ENCODE peak calls at places on chromosomes 4 and X, in four cellular contexts. One of them, this sample, is unnamed.

GRCh38 chrX:47723689-47724088 is 64.7 kb upstream of the UXT start:
- DNase-seq in astrocyte: no peak
- DNase-seq in HCT116: no peak
- DNase-seq in breast epithelium: no peak
- DNase-seq in this sample: no peak

GRCh38 chrX:40543661-40544328 is 37.0 kb upstream of the ATP6AP2 start:
- DNase-seq in astrocyte: peak; percentile 39
- DNase-seq in HCT116: peak; percentile 33
- DNase-seq in breast epithelium: no peak
- DNase-seq in this sample: peak; percentile 14

GRCh38 chrX:21838937-21839333 is 482 bp upstream of the MBTPS2 start:
- DNase-seq in astrocyte: peak; percentile 6
- DNase-seq in HCT116: no peak
- DNase-seq in breast epithelium: no peak
- DNase-seq in this sample: no peak

GRCh38 chr4:20194079-20195013 is 57.4 kb upstream of the SLIT2 start:
- DNase-seq in astrocyte: peak; percentile 87
- DNase-seq in HCT116: no peak
- DNase-seq in breast epithelium: no peak
- DNase-seq in this sample: peak; percentile 75

GRCh38 chrX:7132335-7133035 is 15.0 kb upstream of the STS start:
- DNase-seq in astrocyte: peak; percentile 73
- DNase-seq in HCT116: peak; percentile 56
- DNase-seq in breast epithelium: peak; percentile 59
- DNase-seq in this sample: peak; percentile 74

GRCh38 chr4:8912506-8912905 is 40.9 kb upstream of the HMX1 start:
- DNase-seq in astrocyte: no peak
- DNase-seq in HCT116: no peak
- DNase-seq in breast epithelium: peak; percentile 35
- DNase-seq in this sample: no peak

GRCh38 chrX:136768469-136769084 is 12.2 kb downstream of the ARHGEF6 start:
- DNase-seq in astrocyte: peak; percentile 91
- DNase-seq in HCT116: peak; percentile 57
- DNase-seq in breast epithelium: no peak
- DNase-seq in this sample: no peak

GRCh38 chrX:129472116-129472515 is 51.2 kb downstream of the SMARCA1 start:
- DNase-seq in astrocyte: peak; percentile 5
- DNase-seq in HCT116: no peak
- DNase-seq in breast epithelium: no peak
- DNase-seq in this sample: peak; percentile 29

GRCh38 chr4:184409911-184410692 is 64.2 kb downstream of the IRF2 start:
- DNase-seq in astrocyte: no peak
- DNase-seq in HCT116: no peak
- DNase-seq in breast epithelium: no peak
- DNase-seq in this sample: no peak

GRCh38 chr4:23697001-23697528 is 192.8 kb downstream of the PPARGC1A start:
- DNase-seq in astrocyte: no peak
- DNase-seq in HCT116: no peak
- DNase-seq in breast epithelium: no peak
- DNase-seq in this sample: no peak

GRCh38 chrX:154519389-154519788 is 3.4 kb upstream of the FAM3A start:
- DNase-seq in astrocyte: no peak
- DNase-seq in HCT116: no peak
- DNase-seq in breast epithelium: no peak
- DNase-seq in this sample: no peak

GRCh38 chr4:168682898-168683500 is 186.1 kb downstream of the PALLD start:
- DNase-seq in astrocyte: no peak
- DNase-seq in HCT116: no peak
- DNase-seq in breast epithelium: no peak
- DNase-seq in this sample: no peak

GRCh38 chr4:68927165-68927564 is 24.4 kb downstream of the UGT2A3 start:
- DNase-seq in astrocyte: no peak
- DNase-seq in HCT116: no peak
- DNase-seq in breast epithelium: no peak
- DNase-seq in this sample: peak; percentile 20

GRCh38 chr4:88458091-88458740 is 1.3 kb downstream of the HERC5 start:
- DNase-seq in astrocyte: no peak
- DNase-seq in HCT116: no peak
- DNase-seq in breast epithelium: no peak
- DNase-seq in this sample: no peak

GRCh38 chr4:1604706-1605205 is 79.4 kb downstream of the FAM53A start:
- DNase-seq in astrocyte: no peak
- DNase-seq in HCT116: no peak
- DNase-seq in breast epithelium: no peak
- DNase-seq in this sample: no peak

GRCh38 chr4:75497133-75497532 is 17.1 kb downstream of the RCHY1 start:
- DNase-seq in astrocyte: peak; percentile 14
- DNase-seq in HCT116: no peak
- DNase-seq in breast epithelium: no peak
- DNase-seq in this sample: peak; percentile 38

GRCh38 chrX:54640721-54641120 is 110.7 kb downstream of the GNL3L start:
- DNase-seq in astrocyte: no peak
- DNase-seq in HCT116: no peak
- DNase-seq in breast epithelium: peak; percentile 53
- DNase-seq in this sample: no peak

GRCh38 chr4:40448875-40449274 is 113.7 kb downstream of the CHRNA9 start:
- DNase-seq in astrocyte: no peak
- DNase-seq in HCT116: no peak
- DNase-seq in breast epithelium: no peak
- DNase-seq in this sample: no peak

GRCh38 chr4:24126776-24127175 is 236.9 kb upstream of the PPARGC1A start:
- DNase-seq in astrocyte: no peak
- DNase-seq in HCT116: no peak
- DNase-seq in breast epithelium: no peak
- DNase-seq in this sample: no peak

GRCh38 chrX:15468036-15468435 is 25.1 kb downstream of the PIR start:
- DNase-seq in astrocyte: peak; percentile 27
- DNase-seq in HCT116: no peak
- DNase-seq in breast epithelium: no peak
- DNase-seq in this sample: peak; percentile 45

GRCh38 chr4:8835521-8836365 is 35.9 kb downstream of the HMX1 start:
- DNase-seq in astrocyte: no peak
- DNase-seq in HCT116: no peak
- DNase-seq in breast epithelium: peak; percentile 36
- DNase-seq in this sample: no peak

GRCh38 chr4:42845586-42845985 is 46.9 kb upstream of the GRXCR1 start:
- DNase-seq in astrocyte: no peak
- DNase-seq in HCT116: no peak
- DNase-seq in breast epithelium: no peak
- DNase-seq in this sample: no peak

GRCh38 chr4:158161561-158162354 is 11.1 kb downstream of the GASK1B start:
- DNase-seq in astrocyte: peak; percentile 97
- DNase-seq in HCT116: peak; percentile 63
- DNase-seq in breast epithelium: no peak
- DNase-seq in this sample: peak; percentile 45

GRCh38 chr4:158155656-158156356 is 17.0 kb downstream of the GASK1B start:
- DNase-seq in astrocyte: peak; percentile 82
- DNase-seq in HCT116: no peak
- DNase-seq in breast epithelium: no peak
- DNase-seq in this sample: no peak

GRCh38 chr4:158157412-158157811 is 15.4 kb downstream of the GASK1B start:
- DNase-seq in astrocyte: no peak
- DNase-seq in HCT116: no peak
- DNase-seq in breast epithelium: no peak
- DNase-seq in this sample: no peak

GRCh38 chr4:158159718-158160094 is 13.1 kb downstream of the GASK1B start:
- DNase-seq in astrocyte: peak; percentile 82
- DNase-seq in HCT116: no peak
- DNase-seq in breast epithelium: no peak
- DNase-seq in this sample: no peak

DNA sequence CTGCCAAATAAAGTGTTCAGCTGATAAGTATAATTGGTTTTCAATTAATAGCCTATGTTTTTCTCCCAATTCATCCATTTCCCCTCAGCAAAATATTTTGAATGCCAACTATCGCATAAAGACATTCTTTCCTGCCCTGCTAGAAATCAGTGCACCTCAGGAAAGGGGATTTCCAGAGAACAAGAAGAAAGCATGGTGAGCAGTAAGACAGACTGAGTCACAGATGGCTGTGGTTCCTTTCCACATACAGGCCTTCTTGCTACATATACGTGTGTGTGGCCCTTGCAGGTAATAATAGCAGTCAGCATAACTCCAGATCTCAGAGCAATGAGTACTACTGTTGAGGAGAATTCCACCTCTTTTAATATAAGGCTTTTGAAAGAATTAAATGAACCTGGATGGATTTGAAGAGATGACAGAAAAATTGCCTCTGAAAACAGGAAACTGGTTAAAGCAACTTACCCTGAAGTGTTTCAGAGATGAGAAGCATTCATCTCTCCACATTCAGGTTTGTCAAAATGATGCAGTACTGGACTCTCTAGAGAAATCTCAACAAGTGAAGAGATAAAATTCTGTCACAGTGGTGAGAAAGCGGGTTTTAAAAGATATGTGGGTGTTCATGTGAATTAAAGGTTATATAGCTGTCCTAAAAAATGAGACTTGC is 13.6 kb downstream of the GASK1B start:
- DNase-seq in astrocyte: peak; percentile 95
- DNase-seq in HCT116: no peak
- DNase-seq in breast epithelium: no peak
- DNase-seq in this sample: peak; percentile 93
- H3K4me1 ChIP-seq in astrocyte: peaks cover 34% of the 10 kb centered on the region
- H3K4me1 ChIP-seq in HCT116: peaks cover 34% of the 10 kb centered on the region
- H3K4me1 ChIP-seq in breast epithelium: peaks cover 3% of the 10 kb centered on the region
- H3K4me1 ChIP-seq in this sample: peaks cover 10% of the 10 kb centered on the region

DNA sequence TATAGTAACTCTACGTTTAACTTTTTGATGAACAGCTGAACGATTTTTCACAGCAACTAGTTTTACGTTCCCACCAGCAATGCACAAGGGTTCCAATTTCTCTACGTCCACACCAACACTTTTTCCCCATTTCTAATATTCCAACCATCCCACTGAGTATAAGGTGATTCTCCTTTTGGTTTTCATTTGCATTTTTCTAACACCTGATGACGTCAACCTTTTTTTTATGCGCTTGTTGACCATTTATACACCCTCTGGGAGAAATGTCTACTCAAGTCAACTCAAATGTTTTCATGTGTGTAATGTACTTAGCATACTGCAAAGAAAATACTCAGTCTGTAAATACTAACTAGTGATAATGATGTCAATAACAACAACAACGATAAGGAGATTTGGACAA is 177.2 kb upstream of the TENM3 start:
- DNase-seq in astrocyte: no peak
- DNase-seq in HCT116: no peak
- DNase-seq in breast epithelium: no peak
- DNase-seq in this sample: no peak
- H3K27me3 ChIP-seq in astrocyte: no peaks in the 10 kb centered on the region
- H3K27me3 ChIP-seq in HCT116: peaks cover 3% of the 10 kb centered on the region
- H3K27me3 ChIP-seq in breast epithelium: no peaks in the 10 kb centered on the region
- H3K27me3 ChIP-seq in this sample: no peaks in the 10 kb centered on the region

DNA sequence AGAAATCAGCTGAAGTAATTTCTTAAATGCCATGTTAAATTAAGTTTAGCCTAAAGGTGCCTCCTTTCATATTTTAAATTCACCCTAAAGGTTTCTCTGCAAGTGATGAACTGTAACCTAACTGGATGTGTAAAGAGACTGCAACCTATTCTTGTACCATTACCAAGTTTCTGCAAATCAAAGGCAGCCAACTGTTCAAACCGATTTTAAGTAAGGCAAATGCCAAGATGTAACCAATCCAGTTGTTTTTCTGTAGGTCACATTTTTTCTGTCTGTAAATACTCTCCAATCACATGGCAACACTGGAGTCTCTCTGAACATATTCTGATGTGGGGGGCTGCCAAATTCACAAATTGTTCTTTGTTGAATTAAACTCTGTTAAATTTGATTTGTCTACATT is 42.4 kb upstream of the FGF2 start:
- DNase-seq in astrocyte: no peak
- DNase-seq in HCT116: no peak
- DNase-seq in breast epithelium: no peak
- DNase-seq in this sample: no peak
- H3K27ac ChIP-seq in astrocyte: peak overlapping the region; percentile 68
- H3K27ac ChIP-seq in HCT116: no peak overlapping the region
- H3K27ac ChIP-seq in breast epithelium: peak overlapping the region; percentile 67
- H3K27ac ChIP-seq in this sample: no peak overlapping the region

GRCh38 chr4:10226756-10227155 is 110.2 kb upstream of the WDR1 start:
- DNase-seq in astrocyte: no peak
- DNase-seq in HCT116: no peak
- DNase-seq in breast epithelium: no peak
- DNase-seq in this sample: no peak

GRCh38 chr4:10237131-10237530 is 120.5 kb upstream of the WDR1 start:
- DNase-seq in astrocyte: no peak
- DNase-seq in HCT116: no peak
- DNase-seq in breast epithelium: no peak
- DNase-seq in this sample: no peak

DNA sequence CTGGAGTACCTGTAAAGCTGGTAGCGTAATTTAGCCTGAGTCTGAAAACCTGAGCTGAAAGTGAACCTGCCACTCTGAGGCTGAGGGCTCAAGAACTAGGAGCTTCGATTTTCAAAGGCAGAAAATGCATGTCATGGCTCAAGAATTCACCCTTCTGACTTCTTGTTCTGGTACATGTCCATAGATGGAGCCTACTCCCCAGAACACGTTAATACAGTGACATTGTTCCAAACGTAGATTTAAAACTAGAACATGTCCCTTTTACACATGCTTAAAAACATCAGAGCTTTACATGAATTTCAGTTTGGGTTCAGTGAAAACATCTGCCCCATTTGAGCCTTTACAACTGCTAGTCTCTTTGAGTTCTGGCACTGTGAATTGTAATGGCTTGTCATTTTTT is 115.5 kb upstream of the WDR1 start:
- DNase-seq in astrocyte: no peak
- DNase-seq in HCT116: no peak
- DNase-seq in breast epithelium: no peak
- DNase-seq in this sample: no peak
- H3K4me1 ChIP-seq in astrocyte: no peaks in the 10 kb centered on the region
- H3K4me1 ChIP-seq in HCT116: no peaks in the 10 kb centered on the region
- H3K4me1 ChIP-seq in breast epithelium: no peaks in the 10 kb centered on the region
- H3K4me1 ChIP-seq in this sample: no peaks in the 10 kb centered on the region

GRCh38 chrX:153416781-153417180 is 5.5 kb downstream of the ZFP92 start:
- DNase-seq in astrocyte: no peak
- DNase-seq in HCT116: no peak
- DNase-seq in breast epithelium: no peak
- DNase-seq in this sample: no peak

GRCh38 chrX:153420851-153421599 is 9.8 kb downstream of the ZFP92 start:
- DNase-seq in astrocyte: no peak
- DNase-seq in HCT116: no peak
- DNase-seq in breast epithelium: peak; percentile 9
- DNase-seq in this sample: no peak

GRCh38 chrX:153413731-153414130 is 2.5 kb downstream of the ZFP92 start:
- DNase-seq in astrocyte: no peak
- DNase-seq in HCT116: no peak
- DNase-seq in breast epithelium: no peak
- DNase-seq in this sample: no peak

GRCh38 chrX:153414838-153415552 is 3.7 kb downstream of the ZFP92 start:
- DNase-seq in astrocyte: no peak
- DNase-seq in HCT116: no peak
- DNase-seq in breast epithelium: no peak
- DNase-seq in this sample: no peak

DNA sequence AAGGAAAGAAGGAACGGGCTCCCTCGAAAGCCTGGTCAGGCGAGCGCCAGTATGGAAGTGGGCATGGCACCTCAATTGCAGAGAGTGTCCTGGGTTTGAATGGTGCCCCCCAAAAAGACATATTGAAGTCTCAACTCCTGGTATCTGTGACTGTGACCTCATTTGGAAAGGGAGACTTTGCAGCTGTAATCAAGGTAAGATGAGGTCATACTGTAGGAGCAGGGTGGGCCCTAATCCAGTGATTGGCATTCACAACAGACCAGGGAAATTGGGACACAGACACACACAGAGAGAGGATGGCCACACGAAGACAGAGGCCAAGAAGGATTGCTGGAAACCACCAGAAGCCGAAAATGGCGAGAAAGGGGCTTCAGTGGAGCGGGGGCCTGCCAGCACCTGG is 6.4 kb downstream of the ZFP92 start:
- DNase-seq in astrocyte: no peak
- DNase-seq in HCT116: no peak
- DNase-seq in breast epithelium: no peak
- DNase-seq in this sample: no peak
- H3K27me3 ChIP-seq in astrocyte: no peaks in the 10 kb centered on the region
- H3K27me3 ChIP-seq in HCT116: no peaks in the 10 kb centered on the region
- H3K27me3 ChIP-seq in breast epithelium: no peaks in the 10 kb centered on the region
- H3K27me3 ChIP-seq in this sample: no peaks in the 10 kb centered on the region

This sample was measured in foreskin keratinocyte.